ENCODE peak calls at places on chromosomes 6 and 20, in ten cellular contexts. V, Q, M, P, I, E, O, J, G and Z are unnamed samples.

GRCh38 chr6:107320126-107320525 is 139.2 kb downstream of the PDSS2 start:
- DNase-seq in I (no peak), V (peak), G (no peak), J (no peak), E (no peak), M (no peak), P (no peak), O (no peak), Q (no peak), Z (no peak)

GRCh38 chr20:48563191-48563884 is 264.5 kb downstream of the PREX1 start:
- DNase-seq in E (no peak), I (no peak), V (no peak), M (no peak), J (no peak), G (no peak), P (no peak), Q (no peak), O (no peak), Z (no peak)

GRCh38 chr6:100462990-100463684 is 1.6 kb downstream of the SIM1 start:
- DNase-seq in Q (no peak), V (no peak), O (no peak), M (no peak), G (peak), J (no peak), E (no peak), P (no peak), I (no peak), Z (no peak)

GRCh38 chr20:29497261-29497671 is 1760.2 kb upstream of the DEFB115 start:
- DNase-seq in O (peak), M (no peak), V (no peak), P (no peak), J (no peak), E (peak), Q (no peak), G (no peak), I (no peak), Z (peak)

GRCh38 chr6:45554596-45554995 is 176.9 kb upstream of the SUPT3H start:
- DNase-seq in M (no peak), J (no peak), I (no peak), E (no peak), V (no peak), O (no peak), G (no peak), Q (no peak), P (no peak), Z (no peak)

GRCh38 chr20:53735536-53736050 is 142.0 kb upstream of the ZNF217 start:
- DNase-seq in M (peak), G (peak), Q (no peak), O (peak), V (peak), E (no peak), J (no peak), I (no peak), P (peak), Z (peak)

GRCh38 chr6:10338151-10338550 is 76.7 kb downstream of the TFAP2A start:
- DNase-seq in M (no peak), G (no peak), V (no peak), O (no peak), P (no peak), Q (no peak), E (no peak), J (no peak), I (no peak), Z (peak)

GRCh38 chr6:7042056-7042653 is 65.6 kb upstream of the RREB1 start:
- DNase-seq in J (no peak), E (no peak), I (no peak), V (no peak), G (no peak), Q (peak), M (no peak), O (peak), P (peak), Z (peak)

GRCh38 chr6:149271348-149272340 is 45.9 kb upstream of the TAB2 start:
- DNase-seq in P (peak), I (peak), J (peak), E (no peak), O (peak), M (no peak), G (no peak), V (no peak), Q (no peak), Z (peak)

GRCh38 chr6:18155864-18156396 is 708 bp downstream of the KDM1B start:
- DNase-seq in Q (peak), O (peak), E (peak), J (peak), P (peak), G (peak), M (peak), V (no peak), I (peak), Z (peak)

GRCh38 chr6:44800171-44800671 is 412.7 kb downstream of the CDC5L start:
- DNase-seq in Q (peak), E (no peak), J (no peak), P (peak), V (no peak), I (no peak), G (peak), M (peak), O (peak), Z (peak)

GRCh38 chr6:15474196-15474595 is 188.6 kb downstream of the DTNBP1 start:
- DNase-seq in V (peak), O (peak), G (peak), P (no peak), J (no peak), Q (no peak), E (no peak), I (no peak), M (no peak), Z (no peak)

GRCh38 chr6:34341481-34341971 is 50.9 kb downstream of the NUDT3 start:
- DNase-seq in E (no peak), V (no peak), I (no peak), G (peak), Q (peak), J (no peak), P (no peak), O (no peak), M (no peak), Z (peak)

GRCh38 chr6:160139420-160139851 is 17.8 kb downstream of the SLC22A1 start:
- DNase-seq in O (peak), G (peak), M (peak), Q (no peak), V (peak), J (no peak), E (no peak), I (no peak), P (peak), Z (peak)

GRCh38 chr20:25127761-25128537 is 46.0 kb upstream of the VSX1 start:
- DNase-seq in E (no peak), M (no peak), I (no peak), Q (no peak), P (no peak), G (no peak), O (no peak), V (no peak), J (no peak), Z (no peak)

GRCh38 chr20:62952373-62953166 is at the start of gene SLC17A9:
- DNase-seq in M (no peak), I (no peak), O (no peak), E (peak), V (no peak), G (no peak), Q (no peak), J (peak), P (peak), Z (no peak)

GRCh38 chr6:32886674-32887383 is 32.8 kb downstream of the PSMB9 start:
- DNase-seq in P (peak), I (no peak), V (peak), G (peak), M (no peak), E (peak), O (peak), J (no peak), Q (no peak), Z (peak)

GRCh38 chr6:38080889-38081288 is 261.4 kb downstream of the ZFAND3 start:
- DNase-seq in P (no peak), J (no peak), G (no peak), V (no peak), M (no peak), Q (no peak), I (no peak), O (peak), E (no peak), Z (no peak)

GRCh38 chr20:22559711-22560305 is 24.6 kb downstream of the FOXA2 start:
- DNase-seq in Q (no peak), J (no peak), V (no peak), O (no peak), E (no peak), M (no peak), G (no peak), I (no peak), P (no peak), Z (no peak)

GRCh38 chr6:145112711-145113148 is 622.6 kb downstream of the EPM2A start:
- DNase-seq in E (no peak), I (no peak), Q (no peak), M (no peak), V (no peak), O (peak), G (no peak), J (no peak), P (peak), Z (no peak)